ENCODE peak calls at places on chromosomes 5 and 9, in five cellular contexts. E is neural crest cell, O is glutamatergic neuron, X is HFFc6, V is lower leg skin. F is an unnamed sample.

GRCh38 chr9:22528485-22528884 is 81.9 kb downstream of the DMRTA1 start:
- DNase-seq in V (no peak), X (peak; percentile 21), E (no peak), O (no peak), F (no peak)

GRCh38 chr5:79401216-79401615 is 112.7 kb downstream of the HOMER1 start:
- DNase-seq in O (no peak), V (no peak), E (no peak), X (no peak), F (no peak)

GRCh38 chr9:16119261-16119660 is 566.4 kb downstream of the CCDC171 start:
- DNase-seq in X (no peak), O (no peak), E (no peak), V (no peak), F (no peak)

GRCh38 chr5:9105851-9106250 is 440.0 kb downstream of the SEMA5A start:
- DNase-seq in X (no peak), O (no peak), E (no peak), V (no peak), F (no peak)

GRCh38 chr9:35653611-35654010 is 2.9 kb upstream of the SIT1 start:
- DNase-seq in E (no peak), V (no peak), X (no peak), O (no peak), F (no peak)

GRCh38 chr5:6573651-6574101 is 59.2 kb downstream of the NSUN2 start:
- DNase-seq in O (peak; percentile 39), E (no peak), X (no peak), V (peak; percentile 5), F (no peak)

GRCh38 chr5:72065751-72066255 is 41.5 kb upstream of the MAP1B start:
- DNase-seq in O (peak; percentile 92), X (peak; percentile 37), E (peak; percentile 14), V (no peak), F (no peak)

GRCh38 chr5:59746261-59746765 is 147.2 kb downstream of the PDE4D start:
- DNase-seq in O (no peak), V (no peak), X (peak; percentile 62), E (no peak), F (peak; percentile 43)

GRCh38 chr9:130741831-130742449 is 48.4 kb downstream of the EXOSC2 start:
- DNase-seq in O (no peak), X (peak; percentile 79), V (no peak), E (no peak), F (peak; percentile 14)

GRCh38 chr5:146466521-146467349 is 19.6 kb downstream of the TCERG1 start:
- DNase-seq in V (no peak), O (no peak), X (peak; percentile 22), E (no peak), F (no peak)

GRCh38 chr9:6894135-6894534 is 136.4 kb downstream of the KDM4C start:
- DNase-seq in X (no peak), O (no peak), E (no peak), V (no peak), F (no peak)

GRCh38 chr9:87887151-87887505 is 4.5 kb downstream of the SPATA31E1 start:
- DNase-seq in X (no peak), V (no peak), O (no peak), E (no peak), F (no peak)

GRCh38 chr5:176846335-176847140 is 36.2 kb downstream of the UNC5A start:
- DNase-seq in O (no peak), V (no peak), E (no peak), X (no peak), F (no peak)

GRCh38 chr9:89450213-89450612 is 47.7 kb downstream of the SEMA4D start:
- DNase-seq in E (no peak), V (no peak), O (no peak), X (no peak), F (no peak)

GRCh38 chr5:1013238-1013947 is 4.8 kb downstream of the NKD2 start:
- DNase-seq in V (no peak), X (no peak), O (peak; percentile 18), E (no peak), F (no peak)

GRCh38 chr5:132076202-132076830 is 2.7 kb downstream of the CSF2 start:
- DNase-seq in V (no peak), O (no peak), E (no peak), X (no peak), F (no peak)

GRCh38 chr5:9025942-9026341 is 519.9 kb downstream of the SEMA5A start:
- DNase-seq in O (no peak), V (no peak), E (no peak), X (peak; percentile 18), F (no peak)

GRCh38 chr5:59893061-59893435 is 478 bp downstream of the PDE4D start:
- DNase-seq in V (no peak), X (no peak), O (peak; percentile 53), E (peak; percentile 1), F (no peak)

GRCh38 chr5:52709171-52709925 is 78.4 kb upstream of the ITGA1 start:
- DNase-seq in O (no peak), X (peak; percentile 50), E (no peak), V (no peak), F (no peak)

GRCh38 chr9:10062629-10063395 is 550.0 kb downstream of the PTPRD start:
- DNase-seq in O (no peak), X (peak; percentile 79), V (no peak), E (no peak), F (no peak)

GRCh38 chr9:68933434-68934318 is 80.2 kb downstream of the PRKACG start:
- DNase-seq in V (no peak), X (no peak), E (no peak), O (no peak), F (no peak)

GRCh38 chr9:9792144-9792857 is 820.5 kb downstream of the PTPRD start:
- DNase-seq in X (no peak), O (no peak), E (no peak), V (no peak), F (no peak)

GRCh38 chr5:78843436-78843835 is 141.7 kb downstream of the ARSB start:
- DNase-seq in V (no peak), O (no peak), X (no peak), E (no peak), F (no peak)

GRCh38 chr5:107338341-107338740 is 332.4 kb downstream of the EFNA5 start:
- DNase-seq in X (no peak), V (no peak), O (no peak), E (no peak), F (no peak)

GRCh38 chr9:97307500-97308163 is at the start of gene CCDC180:
- DNase-seq in X (peak; percentile 7), O (no peak), E (no peak), V (no peak), F (no peak)

GRCh38 chr5:126503602-126504104 is 80.4 kb downstream of the GRAMD2B start:
- DNase-seq in O (no peak), E (no peak), X (no peak), V (peak; percentile 86), F (no peak)

GRCh38 chr9:69549310-69550202 is 122.6 kb downstream of the APBA1 start:
- DNase-seq in X (peak; percentile 11), E (peak; percentile 23), V (no peak), O (peak; percentile 19), F (peak; percentile 23)

GRCh38 chr9:101671567-101671966 is 66.9 kb downstream of the GRIN3A start:
- DNase-seq in E (no peak), X (no peak), O (no peak), V (no peak), F (no peak)

GRCh38 chr9:18173923-18174322 is 300.0 kb upstream of the ADAMTSL1 start:
- DNase-seq in E (no peak), O (no peak), X (no peak), V (no peak), F (no peak)

GRCh38 chr9:34810187-34810524 is 100.2 kb upstream of the CCL21 start:
- DNase-seq in E (no peak), O (no peak), V (no peak), X (no peak), F (no peak)

GRCh38 chr5:145129797-145130196 is 705.3 kb downstream of the PRELID2 start:
- DNase-seq in V (no peak), X (no peak), E (no peak), O (no peak), F (no peak)

GRCh38 chr5:149186506-149186905 is 45.2 kb downstream of the ABLIM3 start:
- DNase-seq in X (no peak), V (no peak), E (no peak), O (no peak), F (no peak)

GRCh38 chr5:96481396-96481795 is 48.3 kb upstream of the PCSK1 start:
- DNase-seq in V (no peak), O (no peak), E (no peak), X (no peak), F (peak; percentile 20)
- TF ChIP-seq CTCF in V (no peak), O (no peak), E (no peak), X (no peak), F (no peak)

GRCh38 chr5:142323480-142324376 is 1.1 kb downstream of the SPRY4 start:
- DNase-seq in V (no peak), E (no peak), O (no peak), X (peak; percentile 45), F (no peak)

GRCh38 chr5:142325677-142326479 is 1.1 kb upstream of the SPRY4 start:
- DNase-seq in X (peak; percentile 81), V (no peak), O (peak; percentile 51), E (peak; percentile 61), F (no peak)

GRCh38 chr5:142326480-142326938 is 1.7 kb upstream of the SPRY4 start:
- DNase-seq in V (no peak), E (no peak), X (no peak), O (no peak), F (no peak)

GRCh38 chr5:142324377-142324870 is 397 bp downstream of the SPRY4 start:
- DNase-seq in V (no peak), X (no peak), O (no peak), E (no peak), F (no peak)

GRCh38 chr5:142324871-142325676 is at the start of gene SPRY4:
- DNase-seq in O (peak; percentile 95), V (peak; percentile 90), E (peak; percentile 94), X (peak; percentile 98), F (peak; percentile 87)
- TF ChIP-seq CTCF in O (no peak), V (no peak), E (peak; percentile 3), X (peak; percentile 42), F (peak; percentile 4)

GRCh38 chr9:114153761-114154596 is 1.4 kb upstream of the COL27A1 start:
- DNase-seq in V (no peak), O (no peak), E (no peak), X (no peak), F (no peak)
- TF ChIP-seq CTCF in V (no peak), O (no peak), E (peak; percentile 44), X (peak; percentile 70), F (peak; percentile 48)

GRCh38 chr5:119582987-119583386 is 46.4 kb upstream of the FAM170A start:
- DNase-seq in O (no peak), V (no peak), X (no peak), E (no peak), F (no peak)
- TF ChIP-seq CTCF in O (no peak), V (no peak), X (no peak), E (no peak), F (no peak)

GRCh38 chr5:37876926-37877325 is 37.1 kb upstream of the GDNF start:
- DNase-seq in X (no peak), V (no peak), O (no peak), E (no peak), F (no peak)
- TF ChIP-seq CTCF in X (no peak), V (no peak), O (no peak), E (no peak), F (no peak)